ENCODE peak calls at places on chromosome 21, in five cellular contexts. One of them, this sample, is unnamed.
A peak's percentile ranks its signal among the peaks of the same experiment; 100 is the strongest.

GRCh38 chr21:43274022-43274945 is 105.5 kb downstream of the CRYAA start:
- DNase-seq in right lobe of liver: peak; percentile 61
- DNase-seq in neural crest cell: no peak
- DNase-seq in fibroblast of lung: no peak
- DNase-seq in GM10248: no peak
- DNase-seq in this sample: peak; percentile 34

GRCh38 chr21:46317710-46318463 is 5.8 kb downstream of the C21orf58 start:
- DNase-seq in GM10248: no peak
- DNase-seq in fibroblast of lung: no peak
- DNase-seq in right lobe of liver: no peak
- DNase-seq in neural crest cell: no peak
- DNase-seq in this sample: peak; percentile 78

GRCh38 chr21:18499761-18500376 is 96.3 kb upstream of the TMPRSS15 start:
- DNase-seq in neural crest cell: peak; percentile 67
- DNase-seq in right lobe of liver: no peak
- DNase-seq in fibroblast of lung: peak; percentile 40
- DNase-seq in GM10248: no peak
- DNase-seq in this sample: peak; percentile 81

GRCh38 chr21:36744560-36745231 is 45.8 kb downstream of the SIM2 start:
- DNase-seq in GM10248: no peak
- DNase-seq in right lobe of liver: no peak
- DNase-seq in neural crest cell: no peak
- DNase-seq in fibroblast of lung: peak; percentile 37
- DNase-seq in this sample: no peak

GRCh38 chr21:34630536-34631143 is 15.7 kb upstream of the RCAN1 start:
- DNase-seq in GM10248: peak; percentile 70
- DNase-seq in right lobe of liver: no peak
- DNase-seq in neural crest cell: peak; percentile 19
- DNase-seq in fibroblast of lung: peak; percentile 32
- DNase-seq in this sample: no peak

GRCh38 chr21:36749935-36750578 is 51.1 kb downstream of the SIM2 start:
- DNase-seq in neural crest cell: peak; percentile 23
- DNase-seq in right lobe of liver: no peak
- DNase-seq in GM10248: no peak
- DNase-seq in fibroblast of lung: peak; percentile 63
- DNase-seq in this sample: no peak

GRCh38 chr21:14545906-14546480 is at the start of gene SAMSN1:
- DNase-seq in GM10248: peak; percentile 45
- DNase-seq in neural crest cell: no peak
- DNase-seq in right lobe of liver: peak; percentile 28
- DNase-seq in fibroblast of lung: no peak
- DNase-seq in this sample: no peak

GRCh38 chr21:26162081-26162480 is 8.5 kb downstream of the APP start:
- DNase-seq in right lobe of liver: peak; percentile 35
- DNase-seq in GM10248: no peak
- DNase-seq in neural crest cell: no peak
- DNase-seq in fibroblast of lung: no peak
- DNase-seq in this sample: no peak

GRCh38 chr21:21028275-21028814 is 30.1 kb downstream of the NCAM2 start:
- DNase-seq in neural crest cell: no peak
- DNase-seq in GM10248: no peak
- DNase-seq in fibroblast of lung: no peak
- DNase-seq in right lobe of liver: no peak
- DNase-seq in this sample: no peak

GRCh38 chr21:43273708-43274021 is 104.9 kb downstream of the CRYAA start:
- DNase-seq in fibroblast of lung: no peak
- DNase-seq in right lobe of liver: no peak
- DNase-seq in neural crest cell: no peak
- DNase-seq in GM10248: no peak
- DNase-seq in this sample: peak; percentile 26

GRCh38 chr21:39321424-39321823 is 8.0 kb upstream of the BRWD1 start:
- DNase-seq in fibroblast of lung: no peak
- DNase-seq in right lobe of liver: no peak
- DNase-seq in neural crest cell: no peak
- DNase-seq in GM10248: no peak
- DNase-seq in this sample: no peak

GRCh38 chr21:46171996-46172862 is 12.0 kb downstream of the SPATC1L start:
- DNase-seq in GM10248: no peak
- DNase-seq in fibroblast of lung: no peak
- DNase-seq in right lobe of liver: no peak
- DNase-seq in neural crest cell: no peak
- DNase-seq in this sample: no peak

GRCh38 chr21:46092026-46092764 is 5.7 kb upstream of the COL6A2 start:
- DNase-seq in right lobe of liver: no peak
- DNase-seq in fibroblast of lung: peak; percentile 99
- DNase-seq in neural crest cell: no peak
- DNase-seq in GM10248: peak; percentile 11
- DNase-seq in this sample: peak; percentile 60

GRCh38 chr21:43362306-43362927 is 64.5 kb downstream of the SIK1 start:
- DNase-seq in right lobe of liver: peak; percentile 81
- DNase-seq in neural crest cell: peak; percentile 26
- DNase-seq in GM10248: peak; percentile 75
- DNase-seq in fibroblast of lung: peak; percentile 71
- DNase-seq in this sample: peak; percentile 83

GRCh38 chr21:45959182-45959581 is 22.4 kb upstream of the COL6A1 start:
- DNase-seq in neural crest cell: no peak
- DNase-seq in right lobe of liver: no peak
- DNase-seq in fibroblast of lung: no peak
- DNase-seq in GM10248: no peak
- DNase-seq in this sample: no peak

GRCh38 chr21:42671778-42672593 is 18.6 kb downstream of the PDE9A start:
- DNase-seq in GM10248: no peak
- DNase-seq in right lobe of liver: no peak
- DNase-seq in fibroblast of lung: peak; percentile 57
- DNase-seq in neural crest cell: no peak
- DNase-seq in this sample: no peak

GRCh38 chr21:46000731-46001641 is 19.4 kb downstream of the COL6A1 start:
- DNase-seq in neural crest cell: no peak
- DNase-seq in right lobe of liver: peak; percentile 23
- DNase-seq in fibroblast of lung: no peak
- DNase-seq in GM10248: no peak
- DNase-seq in this sample: peak; percentile 16

GRCh38 chr21:45923146-45923545 is 58.4 kb upstream of the COL6A1 start:
- DNase-seq in right lobe of liver: peak; percentile 52
- DNase-seq in fibroblast of lung: peak; percentile 63
- DNase-seq in neural crest cell: peak; percentile 71
- DNase-seq in GM10248: no peak
- DNase-seq in this sample: no peak

GRCh38 chr21:43318841-43319781 is 107.8 kb downstream of the SIK1 start:
- DNase-seq in right lobe of liver: peak; percentile 17
- DNase-seq in neural crest cell: peak; percentile 37
- DNase-seq in GM10248: peak; percentile 46
- DNase-seq in fibroblast of lung: peak; percentile 53
- DNase-seq in this sample: no peak

GRCh38 chr21:42332557-42332956 is 17.3 kb upstream of the TFF3 start:
- DNase-seq in right lobe of liver: no peak
- DNase-seq in neural crest cell: no peak
- DNase-seq in fibroblast of lung: no peak
- DNase-seq in GM10248: no peak
- DNase-seq in this sample: no peak

GRCh38 chr21:45823100-45823681 is 158.4 kb upstream of the COL6A1 start:
- DNase-seq in right lobe of liver: no peak
- DNase-seq in neural crest cell: no peak
- DNase-seq in GM10248: no peak
- DNase-seq in fibroblast of lung: no peak
- DNase-seq in this sample: no peak

GRCh38 chr21:45590246-45590725 is 48.0 kb upstream of the SLC19A1 start:
- DNase-seq in right lobe of liver: peak; percentile 83
- DNase-seq in fibroblast of lung: peak; percentile 34
- DNase-seq in neural crest cell: peak; percentile 30
- DNase-seq in GM10248: peak; percentile 91
- DNase-seq in this sample: peak; percentile 66

GRCh38 chr21:42507418-42507817 is 6.2 kb upstream of the SLC37A1 start:
- DNase-seq in GM10248: no peak
- DNase-seq in right lobe of liver: no peak
- DNase-seq in fibroblast of lung: no peak
- DNase-seq in neural crest cell: no peak
- DNase-seq in this sample: no peak

GRCh38 chr21:29182674-29183073 is 52.2 kb downstream of the MAP3K7CL start:
- DNase-seq in GM10248: no peak
- DNase-seq in neural crest cell: no peak
- DNase-seq in right lobe of liver: no peak
- DNase-seq in fibroblast of lung: no peak
- DNase-seq in this sample: no peak

GRCh38 chr21:41823906-41824305 is 55.2 kb downstream of the PRDM15 start:
- DNase-seq in fibroblast of lung: no peak
- DNase-seq in GM10248: no peak
- DNase-seq in neural crest cell: no peak
- DNase-seq in right lobe of liver: no peak
- DNase-seq in this sample: peak; percentile 7

GRCh38 chr21:42225571-42226155 is 6.7 kb downstream of the ABCG1 start:
- DNase-seq in GM10248: no peak
- DNase-seq in neural crest cell: no peak
- DNase-seq in fibroblast of lung: no peak
- DNase-seq in right lobe of liver: no peak
- DNase-seq in this sample: no peak

GRCh38 chr21:14916676-14917141 is 148.1 kb downstream of the NRIP1 start:
- DNase-seq in GM10248: no peak
- DNase-seq in fibroblast of lung: peak; percentile 43
- DNase-seq in neural crest cell: no peak
- DNase-seq in right lobe of liver: no peak
- DNase-seq in this sample: peak; percentile 15

DNA sequence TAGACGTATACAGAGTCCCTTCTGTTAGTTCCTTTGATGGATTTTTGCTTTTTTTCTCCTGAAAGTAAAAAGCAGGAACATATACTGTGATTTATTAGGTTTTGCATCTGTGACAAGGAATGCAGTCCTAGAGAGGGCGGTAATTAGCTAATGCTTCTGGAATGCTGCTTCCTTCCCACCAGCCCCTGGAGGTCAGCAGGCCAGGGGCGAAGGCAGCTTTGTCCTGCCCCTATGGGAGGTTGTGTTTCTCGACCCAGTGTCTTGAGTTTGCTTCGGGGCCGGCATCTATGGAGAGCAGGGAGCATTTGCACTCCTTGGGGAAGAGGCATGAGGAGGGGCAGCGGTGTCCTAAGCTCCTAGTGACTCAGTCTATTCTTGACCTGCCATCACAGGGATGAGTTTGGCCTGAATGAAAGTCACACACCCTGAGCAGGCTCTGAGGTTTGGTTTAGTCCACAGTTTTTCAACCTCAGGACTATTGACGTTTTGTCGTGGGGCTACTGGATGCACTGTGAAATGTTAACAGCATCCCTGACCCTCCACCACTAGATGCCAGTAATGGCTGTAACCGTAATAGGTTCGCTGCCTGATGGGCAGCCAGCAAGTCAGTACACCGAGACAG is 85.0 kb upstream of the KCNJ15 start:
- DNase-seq in fibroblast of lung: peak; percentile 75
- DNase-seq in GM10248: no peak
- DNase-seq in neural crest cell: peak; percentile 10
- DNase-seq in right lobe of liver: no peak
- DNase-seq in this sample: no peak
- TF ChIP-seq CTCF in fibroblast of lung: peak; percentile 34
- TF ChIP-seq CTCF in GM10248: no peak
- TF ChIP-seq CTCF in neural crest cell: peak; percentile 28
- TF ChIP-seq CTCF in right lobe of liver: no peak
- TF ChIP-seq CTCF in this sample: no peak

GRCh38 chr21:38241029-38241740 is 15.6 kb upstream of the KCNJ15 start:
- DNase-seq in right lobe of liver: no peak
- DNase-seq in fibroblast of lung: peak; percentile 80
- DNase-seq in neural crest cell: no peak
- DNase-seq in GM10248: no peak
- DNase-seq in this sample: no peak

GRCh38 chr21:38242036-38242435 is 14.8 kb upstream of the KCNJ15 start:
- DNase-seq in neural crest cell: no peak
- DNase-seq in GM10248: no peak
- DNase-seq in fibroblast of lung: no peak
- DNase-seq in right lobe of liver: no peak
- DNase-seq in this sample: no peak

GRCh38 chr21:38244885-38245869 is 11.6 kb upstream of the KCNJ15 start:
- DNase-seq in GM10248: peak; percentile 47
- DNase-seq in neural crest cell: no peak
- DNase-seq in right lobe of liver: no peak
- DNase-seq in fibroblast of lung: peak; percentile 100
- DNase-seq in this sample: no peak

GRCh38 chr21:38243732-38244406 is 12.9 kb upstream of the KCNJ15 start:
- DNase-seq in neural crest cell: no peak
- DNase-seq in fibroblast of lung: no peak
- DNase-seq in right lobe of liver: no peak
- DNase-seq in GM10248: no peak
- DNase-seq in this sample: no peak

DNA sequence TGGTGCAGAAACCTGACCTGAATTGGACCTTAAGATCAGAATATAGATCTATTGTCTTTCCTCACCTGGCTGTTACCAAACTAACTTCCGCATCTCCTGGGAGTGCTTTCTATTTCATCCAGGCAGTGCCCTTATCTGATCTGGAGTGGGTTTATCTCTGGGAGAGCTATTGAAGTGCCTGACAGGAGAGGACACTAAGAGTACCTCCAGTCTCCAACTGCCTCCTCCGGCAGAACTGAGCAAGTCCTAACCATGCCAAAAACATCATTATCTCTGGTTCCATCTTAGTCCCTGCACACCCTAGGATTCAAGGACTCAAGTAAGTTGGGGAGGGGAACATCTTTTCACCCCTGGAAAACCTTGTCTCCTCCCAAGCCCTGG is 12.4 kb upstream of the KCNJ15 start:
- DNase-seq in fibroblast of lung: peak; percentile 29
- DNase-seq in neural crest cell: no peak
- DNase-seq in right lobe of liver: no peak
- DNase-seq in GM10248: no peak
- DNase-seq in this sample: no peak
- TF ChIP-seq CTCF in fibroblast of lung: no peak
- TF ChIP-seq CTCF in neural crest cell: no peak
- TF ChIP-seq CTCF in right lobe of liver: no peak
- TF ChIP-seq CTCF in GM10248: no peak
- TF ChIP-seq CTCF in this sample: no peak

DNA sequence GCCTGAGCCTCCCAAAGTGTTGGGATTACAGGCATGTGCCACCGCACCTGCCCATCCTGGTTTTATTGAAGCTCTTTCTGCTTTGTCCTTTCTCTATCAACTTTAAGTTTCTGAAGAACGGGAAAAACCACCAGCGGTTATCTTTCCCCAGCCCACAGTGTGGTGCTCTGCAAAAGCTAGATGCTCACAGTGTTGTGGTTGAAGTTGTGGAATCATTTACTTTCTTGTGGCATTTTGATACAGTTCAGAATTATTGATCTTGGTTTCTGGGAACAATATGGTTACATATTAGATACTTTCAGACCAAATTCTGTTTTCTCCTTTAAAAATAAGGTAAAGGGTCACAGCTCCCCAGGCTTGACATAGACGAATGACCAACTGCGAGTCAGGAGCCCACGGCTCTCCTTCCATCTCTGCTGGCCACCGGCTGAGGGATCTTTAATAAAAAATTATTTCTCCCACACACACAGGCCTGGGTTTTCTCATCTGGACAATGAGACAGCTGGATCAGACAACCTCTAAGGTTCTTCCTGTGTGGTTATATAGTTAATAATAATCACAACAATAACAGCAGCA is 385.3 kb downstream of the SETD4 start:
- DNase-seq in right lobe of liver: no peak
- DNase-seq in GM10248: no peak
- DNase-seq in fibroblast of lung: peak; percentile 23
- DNase-seq in neural crest cell: no peak
- DNase-seq in this sample: no peak
- TF ChIP-seq CTCF in right lobe of liver: no peak
- TF ChIP-seq CTCF in GM10248: no peak
- TF ChIP-seq CTCF in fibroblast of lung: no peak
- TF ChIP-seq CTCF in neural crest cell: no peak
- TF ChIP-seq CTCF in this sample: no peak

GRCh38 chr21:16945580-16945979 is 567.3 kb upstream of the CXADR start:
- DNase-seq in neural crest cell: no peak
- DNase-seq in GM10248: no peak
- DNase-seq in fibroblast of lung: no peak
- DNase-seq in right lobe of liver: no peak
- DNase-seq in this sample: no peak

GRCh38 chr21:16942703-16943102 is 570.1 kb upstream of the CXADR start:
- DNase-seq in GM10248: no peak
- DNase-seq in fibroblast of lung: peak; percentile 29
- DNase-seq in neural crest cell: no peak
- DNase-seq in right lobe of liver: no peak
- DNase-seq in this sample: no peak
- TF ChIP-seq CTCF in GM10248: no peak
- TF ChIP-seq CTCF in fibroblast of lung: peak; percentile 47
- TF ChIP-seq CTCF in neural crest cell: peak; percentile 45
- TF ChIP-seq CTCF in right lobe of liver: peak; percentile 50
- TF ChIP-seq CTCF in this sample: no peak

This sample was measured in mucosa of descending colon.